ENCODE peak calls at places on chromosomes 6 and 20, in five cellular contexts. One of them, this sample, is unnamed.

GRCh38 chr6:73923899-73924485 is 228.0 kb downstream of the CD109 start:
- DNase-seq in GM12878: no peak
- DNase-seq in A549: no peak
- DNase-seq in SK-N-SH: no peak
- DNase-seq in transverse colon: no peak
- DNase-seq in this sample: no peak

GRCh38 chr6:40586800-40587201 is 363 bp downstream of the LRFN2 start:
- DNase-seq in GM12878: no peak
- DNase-seq in A549: no peak
- DNase-seq in SK-N-SH: peak; percentile 72
- DNase-seq in transverse colon: no peak
- DNase-seq in this sample: peak; percentile 52

GRCh38 chr6:162058281-162058875 is 669.2 kb downstream of the PRKN start:
- DNase-seq in GM12878: no peak
- DNase-seq in A549: peak; percentile 62
- DNase-seq in SK-N-SH: no peak
- DNase-seq in transverse colon: no peak
- DNase-seq in this sample: no peak

GRCh38 chr6:155880905-155881304 is 425.3 kb upstream of the NOX3 start:
- DNase-seq in GM12878: no peak
- DNase-seq in A549: no peak
- DNase-seq in SK-N-SH: no peak
- DNase-seq in transverse colon: no peak
- DNase-seq in this sample: no peak

GRCh38 chr20:24916412-24916811 is 32.7 kb upstream of the CST7 start:
- DNase-seq in GM12878: no peak
- DNase-seq in A549: no peak
- DNase-seq in SK-N-SH: no peak
- DNase-seq in transverse colon: no peak
- DNase-seq in this sample: no peak

GRCh38 chr20:24981750-24982149 is 10.8 kb downstream of the APMAP start:
- DNase-seq in GM12878: no peak
- DNase-seq in A549: no peak
- DNase-seq in SK-N-SH: no peak
- DNase-seq in transverse colon: peak; percentile 39
- DNase-seq in this sample: no peak

GRCh38 chr6:13953061-13953705 is 28.4 kb downstream of the RNF182 start:
- DNase-seq in GM12878: no peak
- DNase-seq in A549: no peak
- DNase-seq in SK-N-SH: no peak
- DNase-seq in transverse colon: no peak
- DNase-seq in this sample: no peak

GRCh38 chr20:44990425-44990824 is 24.1 kb downstream of the STK4 start:
- DNase-seq in GM12878: no peak
- DNase-seq in A549: no peak
- DNase-seq in SK-N-SH: no peak
- DNase-seq in transverse colon: no peak
- DNase-seq in this sample: no peak

GRCh38 chr6:7050099-7050498 is 57.7 kb upstream of the RREB1 start:
- DNase-seq in GM12878: no peak
- DNase-seq in A549: no peak
- DNase-seq in SK-N-SH: no peak
- DNase-seq in transverse colon: no peak
- DNase-seq in this sample: no peak

GRCh38 chr20:45041464-45042337 is 59.2 kb downstream of the KCNS1 start:
- DNase-seq in GM12878: no peak
- DNase-seq in A549: no peak
- DNase-seq in SK-N-SH: no peak
- DNase-seq in transverse colon: peak; percentile 14
- DNase-seq in this sample: no peak

GRCh38 chr20:4112490-4113420 is 97.4 kb upstream of the RNF24 start:
- DNase-seq in GM12878: peak; percentile 70
- DNase-seq in A549: no peak
- DNase-seq in SK-N-SH: peak; percentile 42
- DNase-seq in transverse colon: peak; percentile 56
- DNase-seq in this sample: peak; percentile 52

GRCh38 chr20:48767269-48767960 is 60.4 kb downstream of the PREX1 start:
- DNase-seq in GM12878: no peak
- DNase-seq in A549: no peak
- DNase-seq in SK-N-SH: no peak
- DNase-seq in transverse colon: no peak
- DNase-seq in this sample: no peak

GRCh38 chr20:52824494-52825216 is 147.5 kb upstream of the TSHZ2 start:
- DNase-seq in GM12878: no peak
- DNase-seq in A549: no peak
- DNase-seq in SK-N-SH: no peak
- DNase-seq in transverse colon: no peak
- DNase-seq in this sample: no peak

GRCh38 chr20:57598491-57598890 is 21.7 kb downstream of the ZBP1 start:
- DNase-seq in GM12878: no peak
- DNase-seq in A549: no peak
- DNase-seq in SK-N-SH: no peak
- DNase-seq in transverse colon: no peak
- DNase-seq in this sample: no peak

GRCh38 chr20:41248371-41249024 is 69.0 kb downstream of the ZHX3 start:
- DNase-seq in GM12878: no peak
- DNase-seq in A549: no peak
- DNase-seq in SK-N-SH: no peak
- DNase-seq in transverse colon: no peak
- DNase-seq in this sample: no peak

GRCh38 chr6:143505111-143505510 is 6.4 kb downstream of the FUCA2 start:
- DNase-seq in GM12878: no peak
- DNase-seq in A549: no peak
- DNase-seq in SK-N-SH: no peak
- DNase-seq in transverse colon: no peak
- DNase-seq in this sample: no peak

GRCh38 chr20:62550087-62550565 is 74.3 kb upstream of the GATA5 start:
- DNase-seq in GM12878: no peak
- DNase-seq in A549: no peak
- DNase-seq in SK-N-SH: no peak
- DNase-seq in transverse colon: no peak
- DNase-seq in this sample: peak; percentile 34

GRCh38 chr6:40326689-40327404 is 260.3 kb downstream of the LRFN2 start:
- DNase-seq in GM12878: no peak
- DNase-seq in A549: no peak
- DNase-seq in SK-N-SH: no peak
- DNase-seq in transverse colon: no peak
- DNase-seq in this sample: no peak

GRCh38 chr20:10848810-10849370 is 175.1 kb upstream of the JAG1 start:
- DNase-seq in GM12878: peak; percentile 11
- DNase-seq in A549: peak; percentile 64
- DNase-seq in SK-N-SH: no peak
- DNase-seq in transverse colon: peak; percentile 45
- DNase-seq in this sample: no peak

GRCh38 chr6:37520926-37521325 is 21.2 kb upstream of the CCDC167 start:
- DNase-seq in GM12878: no peak
- DNase-seq in A549: no peak
- DNase-seq in SK-N-SH: no peak
- DNase-seq in transverse colon: no peak
- DNase-seq in this sample: no peak

GRCh38 chr6:75266716-75267291 is 17.8 kb downstream of the TMEM30A start:
- DNase-seq in GM12878: no peak
- DNase-seq in A549: peak; percentile 32
- DNase-seq in SK-N-SH: peak; percentile 40
- DNase-seq in transverse colon: no peak
- DNase-seq in this sample: no peak

GRCh38 chr20:43662943-43663655 is 3.8 kb upstream of the MYBL2 start:
- DNase-seq in GM12878: no peak
- DNase-seq in A549: no peak
- DNase-seq in SK-N-SH: peak; percentile 62
- DNase-seq in transverse colon: peak; percentile 28
- DNase-seq in this sample: no peak

GRCh38 chr6:47648031-47648430 is 50.3 kb upstream of the ADGRF4 start:
- DNase-seq in GM12878: no peak
- DNase-seq in A549: no peak
- DNase-seq in SK-N-SH: no peak
- DNase-seq in transverse colon: no peak
- DNase-seq in this sample: no peak

GRCh38 chr6:111941686-111942330 is 68.6 kb upstream of the FYN start:
- DNase-seq in GM12878: no peak
- DNase-seq in A549: no peak
- DNase-seq in SK-N-SH: no peak
- DNase-seq in transverse colon: no peak
- DNase-seq in this sample: no peak

GRCh38 chr6:138492113-138492512 is 7.2 kb downstream of the NHSL1 start:
- DNase-seq in GM12878: no peak
- DNase-seq in A549: no peak
- DNase-seq in SK-N-SH: no peak
- DNase-seq in transverse colon: no peak
- DNase-seq in this sample: no peak

GRCh38 chr6:2921520-2922115 is 18.5 kb upstream of the SERPINB9 start:
- DNase-seq in GM12878: no peak
- DNase-seq in A549: no peak
- DNase-seq in SK-N-SH: no peak
- DNase-seq in transverse colon: no peak
- DNase-seq in this sample: no peak

GRCh38 chr6:2033544-2033943 is 211.9 kb downstream of the GMDS start:
- DNase-seq in GM12878: no peak
- DNase-seq in A549: no peak
- DNase-seq in SK-N-SH: no peak
- DNase-seq in transverse colon: no peak
- DNase-seq in this sample: no peak

DNA sequence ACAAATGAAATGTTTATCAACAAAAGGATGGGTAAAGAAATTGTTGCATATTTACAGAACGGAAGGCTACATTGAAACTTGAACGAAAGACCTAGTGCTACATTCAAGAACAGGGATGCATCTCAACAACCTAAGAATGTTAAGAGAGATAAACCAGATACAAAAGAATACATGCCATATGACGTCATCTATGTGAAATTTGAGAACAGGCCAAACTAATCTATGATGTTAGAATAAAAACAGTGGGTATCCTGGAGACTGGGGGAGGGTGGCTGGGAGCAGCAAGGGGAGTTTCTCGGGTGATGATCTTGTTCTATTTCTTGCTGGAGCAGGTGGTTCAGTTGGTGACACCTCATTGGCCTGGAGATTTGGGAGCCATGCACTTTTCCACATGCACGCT is 81.5 kb downstream of the SULF2 start:
- DNase-seq in GM12878: no peak
- DNase-seq in A549: no peak
- DNase-seq in SK-N-SH: no peak
- DNase-seq in transverse colon: no peak
- DNase-seq in this sample: no peak
- TF ChIP-seq CTCF in GM12878: no peak
- TF ChIP-seq CTCF in A549: no peak
- TF ChIP-seq CTCF in SK-N-SH: no peak
- TF ChIP-seq CTCF in transverse colon: no peak
- TF ChIP-seq CTCF in this sample: no peak

DNA sequence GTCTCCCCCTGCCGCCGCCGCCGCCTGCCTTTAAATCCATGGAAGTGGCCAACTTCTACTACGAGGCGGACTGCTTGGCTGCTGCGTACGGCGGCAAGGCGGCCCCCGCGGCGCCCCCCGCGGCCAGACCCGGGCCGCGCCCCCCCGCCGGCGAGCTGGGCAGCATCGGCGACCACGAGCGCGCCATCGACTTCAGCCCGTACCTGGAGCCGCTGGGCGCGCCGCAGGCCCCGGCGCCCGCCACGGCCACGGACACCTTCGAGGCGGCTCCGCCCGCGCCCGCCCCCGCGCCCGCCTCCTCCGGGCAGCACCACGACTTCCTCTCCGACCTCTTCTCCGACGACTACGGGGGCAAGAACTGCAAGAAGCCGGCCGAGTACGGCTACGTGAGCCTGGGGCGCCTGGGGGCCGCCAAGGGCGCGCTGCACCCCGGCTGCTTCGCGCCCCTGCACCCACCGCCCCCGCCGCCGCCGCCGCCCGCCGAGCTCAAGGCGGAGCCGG is 485 bp downstream of the CEBPB start:
- DNase-seq in GM12878: no peak
- DNase-seq in A549: no peak
- DNase-seq in SK-N-SH: no peak
- DNase-seq in transverse colon: peak; percentile 75
- DNase-seq in this sample: no peak
- H3K4me3 ChIP-seq in GM12878: peak overlapping the region; percentile 88
- H3K4me3 ChIP-seq in A549: peak overlapping the region; percentile 98
- H3K4me3 ChIP-seq in SK-N-SH: peak overlapping the region; percentile 73
- H3K4me3 ChIP-seq in transverse colon: peak overlapping the region; percentile 93
- H3K4me3 ChIP-seq in this sample: peak overlapping the region; percentile 74

DNA sequence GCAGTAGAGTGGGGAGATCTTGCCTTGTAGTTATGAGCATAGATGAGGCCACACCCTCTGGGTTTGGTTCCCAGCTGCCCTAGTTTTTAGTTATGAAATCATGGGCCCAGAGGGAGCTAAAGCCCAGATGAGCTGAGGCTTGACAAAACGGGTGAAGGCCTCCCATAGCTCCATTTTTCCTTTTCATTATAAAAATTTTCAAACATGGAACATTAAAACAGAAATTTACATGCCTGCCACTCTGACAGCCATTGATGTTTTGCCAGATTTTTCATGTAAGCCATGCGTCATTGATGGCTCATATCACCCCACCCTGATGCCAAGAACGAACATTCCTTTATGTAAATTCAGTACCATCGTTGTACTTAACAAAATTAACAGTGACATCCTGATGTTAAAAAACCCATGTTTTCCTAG is 67.9 kb downstream of the IGF2R start:
- DNase-seq in GM12878: no peak
- DNase-seq in A549: no peak
- DNase-seq in SK-N-SH: no peak
- DNase-seq in transverse colon: no peak
- DNase-seq in this sample: no peak
- TF ChIP-seq EP300 in GM12878: no peak
- TF ChIP-seq EP300 in A549: no peak
- TF ChIP-seq EP300 in SK-N-SH: peak; percentile 20
- TF ChIP-seq EP300 in transverse colon: no peak
- TF ChIP-seq EP300 in this sample: no peak

DNA sequence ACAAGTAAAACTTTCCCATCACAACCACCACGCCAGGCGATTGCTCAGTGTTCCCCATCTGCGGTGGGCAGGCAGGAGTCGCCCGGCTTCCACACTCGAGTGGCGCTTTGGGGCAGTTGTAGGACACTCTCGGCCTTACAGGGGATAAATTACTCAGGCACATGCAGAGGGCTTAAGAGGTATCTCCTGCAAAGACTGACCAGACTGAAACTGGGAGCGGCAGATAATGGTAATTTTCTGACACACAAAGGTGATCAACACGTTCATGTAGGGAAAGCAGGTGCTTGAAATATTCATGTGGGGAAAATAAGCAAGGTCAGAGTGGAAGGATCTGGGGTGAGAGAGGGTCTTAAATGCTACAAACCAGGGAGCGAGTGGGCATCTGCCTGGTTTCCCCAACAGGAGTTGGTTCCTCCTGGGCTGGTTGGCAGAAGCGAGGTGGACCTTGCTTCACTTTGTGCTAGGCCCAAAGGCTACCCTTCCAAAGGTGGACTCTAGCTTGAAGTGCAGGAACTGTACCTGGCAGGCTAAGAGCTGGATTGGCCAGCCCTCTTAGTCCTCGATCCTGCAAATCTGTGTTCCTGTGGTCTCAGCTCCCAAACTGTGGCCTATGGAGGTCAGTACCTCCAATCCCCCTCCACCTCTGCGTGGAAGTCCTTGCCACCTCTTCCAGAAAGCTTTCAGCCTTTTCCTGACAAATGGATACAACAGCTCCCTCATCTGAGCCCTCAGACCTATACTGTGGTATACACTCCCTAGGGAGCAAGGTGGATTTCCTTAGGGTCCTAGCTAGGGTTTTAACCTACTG is 16.7 kb downstream of the PLAGL2 start:
- DNase-seq in GM12878: no peak
- DNase-seq in A549: no peak
- DNase-seq in SK-N-SH: peak; percentile 37
- DNase-seq in transverse colon: no peak
- DNase-seq in this sample: no peak
- TF ChIP-seq CTCF in GM12878: no peak
- TF ChIP-seq CTCF in A549: no peak
- TF ChIP-seq CTCF in SK-N-SH: no peak
- TF ChIP-seq CTCF in transverse colon: no peak
- TF ChIP-seq CTCF in this sample: no peak

This sample was measured in ovary.